ENCODE peak calls at places on chromosomes 11 and 22, in ten cellular contexts. D is iris pigment epithelial cell; U is stimulated activated CD4-positive, alpha-beta T cell treated with anti-CD3 and anti-CD28 coated beads, Interleukin-1b, Interleukin-23, amount 100 ng/mL, for 1 hour; G is activated CD4-positive, alpha-beta T cell treated with anti-CD3 and anti-CD28 coated beads for 36 hours; Y is omental fat pad; L is HTR-8/SVneo; A is EH; H is GOT3; R is AG10803; F is hepatocyte. Z is an unnamed sample.

GRCh38 chr11:8381343-8381742 is 117.7 kb upstream of the LMO1 start:
- DNase-seq in R (no peak), H (no peak), L (no peak), A (no peak), D (no peak), Y (no peak), U (no peak), F (peak; percentile 1), G (no peak), Z (no peak)

GRCh38 chr11:131408011-131408640 is 37.7 kb downstream of the NTM start:
- DNase-seq in U (no peak), A (peak; percentile 47), F (peak; percentile 70), L (no peak), Y (no peak), R (peak; percentile 52), G (peak; percentile 16), D (peak; percentile 9), H (no peak), Z (peak; percentile 74)

GRCh38 chr11:81707881-81708280 is 1025.8 kb downstream of the FAM181B start:
- DNase-seq in H (no peak), Y (no peak), D (no peak), L (no peak), G (no peak), U (no peak), F (no peak), R (no peak), A (no peak), Z (no peak)

GRCh38 chr11:115696472-115697011 is 192.3 kb upstream of the CADM1 start:
- DNase-seq in U (no peak), G (no peak), A (no peak), F (no peak), R (no peak), H (no peak), L (no peak), D (no peak), Y (no peak), Z (no peak)

GRCh38 chr22:27011131-27011530 is 353.7 kb downstream of the MIAT start:
- DNase-seq in L (no peak), F (no peak), D (no peak), Y (no peak), U (no peak), G (no peak), A (no peak), H (no peak), R (no peak), Z (no peak)

GRCh38 chr11:117868088-117868487 is 8.4 kb downstream of the FXYD6 start:
- DNase-seq in L (no peak), F (no peak), D (no peak), H (no peak), U (no peak), A (no peak), R (no peak), G (no peak), Y (no peak), Z (no peak)

GRCh38 chr11:77027275-77027674 is 6.9 kb upstream of the B3GNT6 start:
- DNase-seq in G (no peak), F (no peak), R (peak; percentile 75), U (no peak), D (no peak), A (peak; percentile 10), H (no peak), L (no peak), Y (no peak), Z (no peak)

GRCh38 chr22:33529424-33530113 is 390.7 kb downstream of the LARGE1 start:
- DNase-seq in F (no peak), U (no peak), R (peak; percentile 47), H (no peak), L (no peak), Y (no peak), D (no peak), G (no peak), A (peak; percentile 41), Z (no peak)

GRCh38 chr11:72776844-72777754 is 16.7 kb downstream of the STARD10 start:
- DNase-seq in U (no peak), H (no peak), Y (no peak), D (no peak), L (no peak), R (no peak), G (no peak), A (no peak), F (peak; percentile 65), Z (no peak)

GRCh38 chr11:8719260-8720190 is 36.9 kb downstream of the RPL27A start:
- DNase-seq in F (peak; percentile 70), U (no peak), Y (no peak), A (peak; percentile 99), L (peak; percentile 79), G (no peak), R (peak; percentile 98), D (peak; percentile 89), H (peak; percentile 5), Z (peak; percentile 89)

GRCh38 chr22:29143848-29144785 is 61.6 kb upstream of the EMID1 start:
- DNase-seq in H (no peak), L (no peak), R (no peak), F (no peak), G (no peak), D (no peak), U (no peak), A (no peak), Y (no peak), Z (no peak)

GRCh38 chr22:33922268-33922667 is 2.0 kb upstream of the LARGE1 start:
- DNase-seq in G (peak; percentile 25), R (no peak), Y (no peak), A (peak; percentile 40), U (no peak), D (peak; percentile 12), H (no peak), F (peak; percentile 70), L (no peak), Z (no peak)

GRCh38 chr11:8281266-8281665 is 17.6 kb upstream of the LMO1 start:
- DNase-seq in R (no peak), A (no peak), F (no peak), G (no peak), Y (no peak), H (no peak), D (no peak), U (no peak), L (no peak), Z (no peak)

GRCh38 chr11:95549276-95549675 is 240.3 kb downstream of the FAM76B start:
- DNase-seq in D (no peak), G (no peak), R (no peak), A (no peak), F (no peak), U (no peak), L (no peak), H (no peak), Y (no peak), Z (no peak)

GRCh38 chr11:69166186-69167115 is 10.7 kb downstream of the SMIM38 start:
- DNase-seq in D (peak; percentile 87), F (peak; percentile 73), U (peak; percentile 10), R (peak; percentile 69), L (peak; percentile 90), G (peak; percentile 77), A (peak; percentile 92), Y (no peak), H (peak; percentile 28), Z (peak; percentile 84)

GRCh38 chr11:34356918-34357645 is 728 bp downstream of the ABTB2 start:
- DNase-seq in D (peak; percentile 72), F (peak; percentile 76), Y (no peak), A (peak; percentile 64), U (peak; percentile 17), H (peak; percentile 23), L (no peak), G (peak; percentile 67), R (peak; percentile 69), Z (no peak)

GRCh38 chr11:130631119-130631518 is 182.7 kb downstream of the ADAMTS15 start:
- DNase-seq in F (no peak), Y (no peak), A (peak; percentile 95), G (peak; percentile 49), U (no peak), D (peak; percentile 96), R (peak; percentile 88), L (no peak), H (no peak), Z (peak; percentile 92)

GRCh38 chr22:22110548-22111266 is 128.1 kb upstream of the TOP3B start:
- DNase-seq in G (peak; percentile 71), F (peak; percentile 61), A (peak; percentile 71), U (no peak), H (peak; percentile 19), Y (no peak), D (peak; percentile 77), R (peak; percentile 68), L (peak; percentile 71), Z (peak; percentile 62)

GRCh38 chr11:67054851-67055523 is 1.7 kb upstream of the RHOD start:
- DNase-seq in R (peak; percentile 57), D (peak; percentile 89), L (peak; percentile 59), H (no peak), A (peak; percentile 70), U (no peak), Y (no peak), F (peak; percentile 95), G (peak; percentile 53), Z (peak; percentile 91)

GRCh38 chr11:73184953-73185671 is 33.0 kb upstream of the P2RY2 start:
- DNase-seq in F (peak; percentile 77), D (peak; percentile 46), R (peak; percentile 53), G (peak; percentile 77), H (peak; percentile 47), Y (peak; percentile 37), A (peak; percentile 76), L (peak; percentile 89), U (peak; percentile 34), Z (peak; percentile 53)

GRCh38 chr11:133606122-133606521 is 73.8 kb upstream of the OPCML start:
- DNase-seq in R (no peak), A (no peak), F (no peak), U (no peak), L (no peak), G (no peak), D (no peak), Y (no peak), H (no peak), Z (no peak)

GRCh38 chr11:11313426-11313825 is 39.6 kb downstream of the CSNK2A3 start:
- DNase-seq in F (no peak), Y (no peak), L (no peak), D (peak; percentile 50), H (no peak), A (peak; percentile 15), U (no peak), R (peak; percentile 12), G (no peak), Z (peak; percentile 71)

GRCh38 chr22:46116491-46116958 is 33.8 kb upstream of the PPARA start:
- DNase-seq in D (peak; percentile 79), U (peak; percentile 81), R (peak; percentile 83), L (peak; percentile 94), Y (peak; percentile 94), H (peak; percentile 28), G (peak; percentile 95), F (peak; percentile 95), A (peak; percentile 85), Z (peak; percentile 78)

GRCh38 chr11:116312560-116313340 is 460.0 kb downstream of the BUD13 start:
- DNase-seq in R (peak; percentile 28), Y (no peak), F (peak; percentile 72), U (no peak), H (no peak), D (peak; percentile 0), L (peak; percentile 14), A (no peak), G (no peak), Z (peak; percentile 82)

GRCh38 chr11:108708173-108708572 is 43.3 kb downstream of the DDX10 start:
- DNase-seq in D (no peak), G (no peak), H (no peak), Y (no peak), L (no peak), R (no peak), A (no peak), U (no peak), F (no peak), Z (no peak)

GRCh38 chr22:43750751-43751150 is 61.4 kb downstream of the EFCAB6 start:
- DNase-seq in G (no peak), U (no peak), R (no peak), D (no peak), Y (no peak), H (no peak), F (no peak), A (no peak), L (no peak), Z (no peak)

GRCh38 chr11:64324692-64325469 is 7.0 kb downstream of the PRDX5 start:
- DNase-seq in F (peak; percentile 3), H (no peak), Y (no peak), D (no peak), A (no peak), L (no peak), R (no peak), G (no peak), U (no peak), Z (no peak)

GRCh38 chr11:123054301-123055065 is 7.5 kb downstream of the HSPA8 start:
- DNase-seq in L (peak; percentile 78), F (peak; percentile 88), R (peak; percentile 67), H (no peak), A (peak; percentile 78), D (peak; percentile 61), G (no peak), Y (no peak), U (no peak), Z (peak; percentile 73)

Z was measured in H4.